ENCODE peak calls at places on chromosomes 5 and 9, in four cellular contexts. One of them, this sample, is unnamed.

GRCh38 chr5:174563899-174564298 is 160.5 kb upstream of the MSX2 start:
- DNase-seq in sigmoid colon: no peak
- DNase-seq in ovary: no peak
- DNase-seq in H54: no peak
- DNase-seq in this sample: no peak

GRCh38 chr5:30142432-30142831 is 1051.1 kb upstream of the CDH6 start:
- DNase-seq in ovary: no peak
- DNase-seq in sigmoid colon: no peak
- DNase-seq in H54: no peak
- DNase-seq in this sample: no peak

GRCh38 chr5:50623666-50624065 is 42.8 kb upstream of the PARP8 start:
- DNase-seq in sigmoid colon: no peak
- DNase-seq in H54: no peak
- DNase-seq in ovary: no peak
- DNase-seq in this sample: no peak

GRCh38 chr5:157271740-157272271 is 5.9 kb downstream of the CYFIP2 start:
- DNase-seq in ovary: no peak
- DNase-seq in sigmoid colon: no peak
- DNase-seq in H54: no peak
- DNase-seq in this sample: peak; percentile 45

GRCh38 chr9:128124451-128124850 is 3.1 kb downstream of the PTGES2 start:
- DNase-seq in ovary: peak; percentile 22
- DNase-seq in H54: no peak
- DNase-seq in sigmoid colon: no peak
- DNase-seq in this sample: no peak

GRCh38 chr9:134597957-134598883 is 43.4 kb upstream of the COL5A1 start:
- DNase-seq in sigmoid colon: no peak
- DNase-seq in H54: no peak
- DNase-seq in ovary: no peak
- DNase-seq in this sample: peak; percentile 12

GRCh38 chr5:76376141-76376900 is 26.8 kb upstream of the IQGAP2 start:
- DNase-seq in ovary: no peak
- DNase-seq in H54: no peak
- DNase-seq in sigmoid colon: no peak
- DNase-seq in this sample: no peak

GRCh38 chr5:52881468-52881867 is 93.8 kb downstream of the ITGA1 start:
- DNase-seq in sigmoid colon: no peak
- DNase-seq in H54: no peak
- DNase-seq in ovary: no peak
- DNase-seq in this sample: no peak

GRCh38 chr9:115393976-115394775 is 276.2 kb upstream of the TNC start:
- DNase-seq in sigmoid colon: no peak
- DNase-seq in ovary: no peak
- DNase-seq in H54: no peak
- DNase-seq in this sample: no peak

GRCh38 chr5:61327761-61328753 is 4.0 kb upstream of the ZSWIM6 start:
- DNase-seq in H54: peak; percentile 71
- DNase-seq in sigmoid colon: no peak
- DNase-seq in ovary: no peak
- DNase-seq in this sample: no peak

GRCh38 chr9:95360866-95361265 is 43.4 kb upstream of the FANCC start:
- DNase-seq in sigmoid colon: no peak
- DNase-seq in ovary: no peak
- DNase-seq in H54: no peak
- DNase-seq in this sample: no peak

GRCh38 chr5:932628-933250 is 40.1 kb downstream of the TRIP13 start:
- DNase-seq in ovary: no peak
- DNase-seq in H54: no peak
- DNase-seq in sigmoid colon: no peak
- DNase-seq in this sample: no peak

GRCh38 chr5:54249210-54250028 is 61.0 kb downstream of the ARL15 start:
- DNase-seq in sigmoid colon: no peak
- DNase-seq in H54: no peak
- DNase-seq in ovary: peak; percentile 26
- DNase-seq in this sample: no peak

GRCh38 chr5:40619406-40619805 is 60.3 kb upstream of the PTGER4 start:
- DNase-seq in H54: no peak
- DNase-seq in ovary: no peak
- DNase-seq in sigmoid colon: no peak
- DNase-seq in this sample: no peak

GRCh38 chr5:177427211-177427822 is 841 bp downstream of the GRK6 start:
- DNase-seq in H54: no peak
- DNase-seq in ovary: no peak
- DNase-seq in sigmoid colon: no peak
- DNase-seq in this sample: no peak

GRCh38 chr9:12838546-12838945 is 63.7 kb downstream of the LURAP1L start:
- DNase-seq in H54: no peak
- DNase-seq in ovary: no peak
- DNase-seq in sigmoid colon: no peak
- DNase-seq in this sample: no peak

GRCh38 chr5:55172051-55172899 is 702 bp downstream of the CDC20B start:
- DNase-seq in sigmoid colon: peak; percentile 73
- DNase-seq in H54: peak; percentile 55
- DNase-seq in ovary: no peak
- DNase-seq in this sample: peak; percentile 42

GRCh38 chr9:87081523-87081922 is 134.2 kb upstream of the GAS1 start:
- DNase-seq in sigmoid colon: no peak
- DNase-seq in H54: no peak
- DNase-seq in ovary: no peak
- DNase-seq in this sample: no peak

GRCh38 chr9:114285166-114285867 is 37.6 kb upstream of the ORM1 start:
- DNase-seq in sigmoid colon: peak; percentile 62
- DNase-seq in H54: peak; percentile 76
- DNase-seq in ovary: peak; percentile 88
- DNase-seq in this sample: peak; percentile 47

GRCh38 chr9:93941493-93941892 is 13.7 kb downstream of the BARX1 start:
- DNase-seq in sigmoid colon: no peak
- DNase-seq in H54: no peak
- DNase-seq in ovary: no peak
- DNase-seq in this sample: no peak

DNA sequence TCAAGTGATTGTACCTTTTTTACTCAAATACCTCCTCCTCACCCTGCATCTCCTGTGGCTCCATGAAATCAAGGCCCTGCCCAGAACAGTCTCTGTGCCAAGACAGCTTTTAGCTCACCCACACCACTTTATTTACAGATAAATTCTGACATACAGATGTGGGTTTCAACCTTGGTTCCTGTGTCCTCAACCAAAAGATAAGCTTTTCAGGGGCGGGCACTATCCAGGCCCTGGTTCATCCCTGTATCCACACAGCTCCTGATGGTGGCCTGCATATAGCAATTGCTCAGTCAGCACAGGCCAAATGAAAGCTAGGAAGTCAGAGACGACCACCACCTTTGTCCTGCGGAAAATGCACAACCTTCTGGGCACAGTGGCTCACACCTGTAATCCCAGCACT is 8.3 kb downstream of the SHB start:
- DNase-seq in sigmoid colon: peak; percentile 43
- DNase-seq in ovary: no peak
- DNase-seq in H54: no peak
- DNase-seq in this sample: no peak
- TF ChIP-seq POLR2A in sigmoid colon: no peak
- TF ChIP-seq POLR2A in ovary: no peak
- TF ChIP-seq POLR2A in H54: no peak
- TF ChIP-seq POLR2A in this sample: no peak

DNA sequence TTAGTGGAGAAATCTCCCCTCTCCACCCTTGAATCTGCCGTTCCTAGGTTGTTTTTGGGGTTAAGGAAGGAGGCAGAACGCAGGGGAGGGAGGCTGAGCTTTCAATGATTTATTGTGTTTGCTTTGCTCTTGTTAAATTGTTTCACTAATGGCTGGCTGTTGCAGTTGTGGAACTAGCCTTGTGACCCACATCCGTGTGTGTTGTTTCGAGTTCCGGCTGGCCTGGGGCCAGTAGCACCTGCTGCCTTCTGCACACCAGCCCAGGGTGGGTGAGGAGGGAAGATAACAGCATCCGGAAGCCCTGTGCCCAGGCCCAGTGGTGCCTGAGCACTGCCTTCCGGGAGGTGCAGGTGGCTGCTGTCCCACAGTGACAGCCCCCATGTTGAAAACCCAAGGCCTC is 3.6 kb downstream of the ERGIC1 start:
- DNase-seq in ovary: no peak
- DNase-seq in sigmoid colon: peak; percentile 90
- DNase-seq in H54: no peak
- DNase-seq in this sample: peak; percentile 72
- TF ChIP-seq POLR2A in ovary: no peak
- TF ChIP-seq POLR2A in sigmoid colon: peak; percentile 13
- TF ChIP-seq POLR2A in H54: no peak
- TF ChIP-seq POLR2A in this sample: no peak

DNA sequence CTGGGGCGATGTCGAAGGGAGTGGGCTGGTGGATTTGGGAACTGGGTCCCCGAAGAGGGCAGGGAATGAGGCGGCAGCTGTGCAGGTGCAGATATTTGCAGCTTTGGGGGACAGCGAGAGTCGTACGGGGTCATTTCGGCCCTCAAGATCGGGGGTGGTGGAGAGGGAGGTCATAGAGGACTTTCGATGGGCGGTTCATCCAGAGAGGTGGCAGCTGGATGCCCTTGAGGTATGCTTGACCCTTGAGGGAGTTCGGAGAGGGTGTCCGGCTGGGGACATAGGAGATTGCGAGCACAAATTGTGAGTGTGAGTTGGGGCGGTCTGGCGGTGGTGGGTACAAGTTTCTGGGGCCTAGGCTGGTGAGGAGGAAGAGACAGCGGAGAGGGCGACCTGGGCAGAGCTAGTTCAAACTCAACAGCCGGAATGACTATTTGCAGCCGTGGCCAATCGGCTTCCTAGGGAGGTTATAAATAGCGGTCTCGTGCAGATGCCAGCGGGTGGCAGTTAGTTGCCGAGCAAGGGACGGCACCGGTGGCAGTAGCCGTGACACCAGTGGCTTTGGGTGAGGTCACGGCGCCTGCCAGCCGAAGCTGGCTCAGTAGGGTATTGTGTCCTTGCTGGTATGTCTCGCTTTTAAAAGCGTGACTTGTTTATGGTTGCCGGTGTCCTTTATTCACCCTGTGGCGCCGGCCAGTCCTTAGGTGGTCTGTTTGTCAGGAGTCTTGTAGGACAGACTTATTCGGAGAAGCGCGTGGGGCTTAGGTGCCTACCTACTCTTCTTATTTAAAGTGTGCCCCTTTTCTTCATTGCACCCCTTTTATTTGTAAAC is 769 bp downstream of the NNT start:
- DNase-seq in sigmoid colon: peak; percentile 84
- DNase-seq in H54: no peak
- DNase-seq in ovary: peak; percentile 35
- DNase-seq in this sample: peak; percentile 68
- TF ChIP-seq POLR2A in sigmoid colon: peak; percentile 26
- TF ChIP-seq POLR2A in H54: no peak
- TF ChIP-seq POLR2A in ovary: no peak
- TF ChIP-seq POLR2A in this sample: no peak

GRCh38 chr5:5421961-5422818 is at the start of gene ICE1:
- DNase-seq in H54: peak; percentile 92
- DNase-seq in sigmoid colon: peak; percentile 99
- DNase-seq in ovary: peak; percentile 97
- DNase-seq in this sample: peak; percentile 95
- TF ChIP-seq POLR2A in H54: peak; percentile 92
- TF ChIP-seq POLR2A in sigmoid colon: peak; percentile 70
- TF ChIP-seq POLR2A in ovary: peak; percentile 76
- TF ChIP-seq POLR2A in this sample: no peak

GRCh38 chr5:132104561-132104960 is 31.0 kb downstream of the CSF2 start:
- DNase-seq in H54: no peak
- DNase-seq in ovary: no peak
- DNase-seq in sigmoid colon: no peak
- DNase-seq in this sample: no peak

GRCh38 chr5:132103380-132103951 is 29.9 kb downstream of the CSF2 start:
- DNase-seq in ovary: peak; percentile 33
- DNase-seq in sigmoid colon: peak; percentile 88
- DNase-seq in H54: peak; percentile 74
- DNase-seq in this sample: no peak

GRCh38 chr5:132105688-132106087 is 32.1 kb downstream of the CSF2 start:
- DNase-seq in H54: no peak
- DNase-seq in sigmoid colon: no peak
- DNase-seq in ovary: no peak
- DNase-seq in this sample: no peak

GRCh38 chr5:132102944-132103343 is 29.4 kb downstream of the CSF2 start:
- DNase-seq in H54: no peak
- DNase-seq in ovary: no peak
- DNase-seq in sigmoid colon: no peak
- DNase-seq in this sample: no peak

DNA sequence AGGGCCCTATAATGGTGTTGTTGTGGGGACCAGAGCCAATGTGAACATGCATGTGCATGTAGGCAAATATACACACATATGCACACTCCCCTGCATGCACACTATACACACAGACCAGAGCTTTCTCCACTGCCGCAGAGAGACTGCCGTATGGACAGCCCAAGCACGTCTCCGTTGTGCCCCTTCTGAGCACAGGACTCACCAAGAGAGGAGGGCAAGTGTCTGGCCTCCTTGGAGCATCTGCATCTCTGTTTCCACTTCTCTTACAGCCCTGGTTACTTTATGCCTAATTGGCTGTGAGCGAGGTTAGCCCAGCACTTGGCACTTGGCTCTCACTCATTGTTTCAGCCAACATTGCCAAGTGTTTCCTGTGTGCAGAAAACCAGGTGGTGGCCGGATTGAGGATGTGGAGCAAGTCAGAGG is 30.4 kb downstream of the CSF2 start:
- DNase-seq in H54: no peak
- DNase-seq in sigmoid colon: no peak
- DNase-seq in ovary: no peak
- DNase-seq in this sample: no peak
- TF ChIP-seq POLR2A in H54: no peak
- TF ChIP-seq POLR2A in sigmoid colon: no peak
- TF ChIP-seq POLR2A in ovary: no peak
- TF ChIP-seq POLR2A in this sample: no peak

DNA sequence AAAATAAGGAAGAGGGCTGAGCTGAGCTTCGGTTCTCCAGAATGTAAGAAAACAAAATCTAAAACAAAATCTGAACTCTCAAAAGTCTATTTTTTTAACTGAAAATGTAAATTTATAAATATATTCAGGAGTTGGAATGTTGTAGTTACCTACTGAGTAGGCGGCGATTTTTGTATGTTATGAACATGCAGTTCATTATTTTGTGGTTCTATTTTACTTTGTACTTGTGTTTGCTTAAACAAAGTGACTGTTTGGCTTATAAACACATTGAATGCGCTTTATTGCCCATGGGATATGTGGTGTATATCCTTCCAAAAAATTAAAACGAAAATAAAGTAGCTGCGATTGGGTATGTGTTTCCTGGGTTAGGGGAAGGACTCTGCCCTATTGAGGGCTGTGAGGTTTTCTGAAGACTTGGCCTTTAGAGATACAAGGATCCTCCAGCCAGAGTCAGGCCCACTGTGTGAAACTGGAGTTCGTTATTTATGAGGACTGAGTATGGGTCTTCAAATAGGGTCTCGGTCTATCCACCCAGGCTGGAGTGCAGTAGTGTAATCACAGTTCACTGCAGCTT is 3.8 kb downstream of the EGR1 start:
- DNase-seq in H54: no peak
- DNase-seq in ovary: no peak
- DNase-seq in sigmoid colon: no peak
- DNase-seq in this sample: no peak
- TF ChIP-seq POLR2A in H54: no peak
- TF ChIP-seq POLR2A in ovary: no peak
- TF ChIP-seq POLR2A in sigmoid colon: no peak
- TF ChIP-seq POLR2A in this sample: no peak

This sample was measured in breast epithelium.